ENCODE peak calls at places on chromosomes 12 and 14, in five cellular contexts. One of them, this sample, is unnamed.

GRCh38 chr12:1776139-1776975 is 44.0 kb upstream of the LRTM2 start:
- DNase-seq in H1: no peak
- DNase-seq in NT2/D1: peak
- DNase-seq in HepG2: no peak
- DNase-seq in GM12878: no peak
- DNase-seq in this sample: no peak

GRCh38 chr12:8045952-8046944 is 13.7 kb downstream of the FOXJ2 start:
- DNase-seq in H1: peak
- DNase-seq in NT2/D1: peak
- DNase-seq in HepG2: peak
- DNase-seq in GM12878: no peak
- DNase-seq in this sample: peak

GRCh38 chr14:90518075-90518940 is 121.5 kb downstream of the CALM1 start:
- DNase-seq in H1: no peak
- DNase-seq in NT2/D1: no peak
- DNase-seq in HepG2: no peak
- DNase-seq in GM12878: no peak
- DNase-seq in this sample: no peak

GRCh38 chr14:30195946-30196345 is 268.3 kb upstream of the PRKD1 start:
- DNase-seq in H1: no peak
- DNase-seq in NT2/D1: peak
- DNase-seq in HepG2: no peak
- DNase-seq in GM12878: no peak
- DNase-seq in this sample: no peak

GRCh38 chr12:54701940-54702592 is 53.9 kb upstream of the DCD start:
- DNase-seq in H1: no peak
- DNase-seq in NT2/D1: no peak
- DNase-seq in HepG2: peak
- DNase-seq in GM12878: no peak
- DNase-seq in this sample: peak

GRCh38 chr14:38238881-38239280 is 17.0 kb downstream of the CLEC14A start:
- DNase-seq in H1: no peak
- DNase-seq in NT2/D1: no peak
- DNase-seq in HepG2: no peak
- DNase-seq in GM12878: no peak
- DNase-seq in this sample: no peak

GRCh38 chr12:50313256-50313931 is 30.1 kb upstream of the LIMA1 start:
- DNase-seq in H1: peak
- DNase-seq in NT2/D1: no peak
- DNase-seq in HepG2: no peak
- DNase-seq in GM12878: no peak
- DNase-seq in this sample: no peak

GRCh38 chr12:111211910-111212757 is 156.8 kb downstream of the PHETA1 start:
- DNase-seq in H1: peak
- DNase-seq in NT2/D1: peak
- DNase-seq in HepG2: no peak
- DNase-seq in GM12878: no peak
- DNase-seq in this sample: peak

GRCh38 chr12:111055181-111055880 is 135.0 kb upstream of the MYL2 start:
- DNase-seq in H1: no peak
- DNase-seq in NT2/D1: no peak
- DNase-seq in HepG2: no peak
- DNase-seq in GM12878: no peak
- DNase-seq in this sample: no peak

GRCh38 chr12:13610280-13610679 is 371.1 kb downstream of the GRIN2B start:
- DNase-seq in H1: no peak
- DNase-seq in NT2/D1: no peak
- DNase-seq in HepG2: no peak
- DNase-seq in GM12878: no peak
- DNase-seq in this sample: no peak

GRCh38 chr14:24734917-24735500 is 101.0 kb upstream of the GZMB start:
- DNase-seq in H1: no peak
- DNase-seq in NT2/D1: peak
- DNase-seq in HepG2: peak
- DNase-seq in GM12878: no peak
- DNase-seq in this sample: peak

DNA sequence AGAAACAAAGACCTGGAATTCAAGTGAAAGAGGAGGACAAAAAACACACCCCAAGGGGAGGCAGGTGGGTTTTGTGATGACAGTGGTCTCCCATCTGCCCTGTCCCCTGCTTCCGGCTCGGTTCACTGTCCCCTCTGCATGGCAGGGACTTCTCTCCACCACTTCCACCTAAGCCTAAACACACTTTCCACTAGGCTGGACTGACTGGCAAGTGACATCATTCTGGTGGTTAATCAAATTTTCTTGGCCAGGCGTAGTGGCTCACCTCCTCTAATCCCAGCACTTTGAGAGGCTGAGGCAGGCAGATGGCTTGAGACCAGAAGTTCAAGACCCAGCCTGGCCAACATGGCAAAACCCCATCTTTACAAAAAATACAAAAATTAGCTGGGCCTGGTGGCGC is 11.9 kb downstream of the PLEKHG6 start:
- DNase-seq in H1: no peak
- DNase-seq in NT2/D1: no peak
- DNase-seq in HepG2: no peak
- DNase-seq in GM12878: no peak
- DNase-seq in this sample: no peak
- TF ChIP-seq SUZ12 in H1: no peak
- TF ChIP-seq SUZ12 in NT2/D1: no peak
- TF ChIP-seq SUZ12 in HepG2: no peak
- TF ChIP-seq SUZ12 in GM12878: no peak
- TF ChIP-seq SUZ12 in this sample: no peak

GRCh38 chr14:66039495-66039894 is 446.7 kb upstream of the CCDC196 start:
- DNase-seq in H1: no peak
- DNase-seq in NT2/D1: no peak
- DNase-seq in HepG2: no peak
- DNase-seq in GM12878: no peak
- DNase-seq in this sample: no peak
- TF ChIP-seq SUZ12 in H1: no peak
- TF ChIP-seq SUZ12 in NT2/D1: no peak
- TF ChIP-seq SUZ12 in HepG2: no peak
- TF ChIP-seq SUZ12 in GM12878: no peak
- TF ChIP-seq SUZ12 in this sample: no peak

DNA sequence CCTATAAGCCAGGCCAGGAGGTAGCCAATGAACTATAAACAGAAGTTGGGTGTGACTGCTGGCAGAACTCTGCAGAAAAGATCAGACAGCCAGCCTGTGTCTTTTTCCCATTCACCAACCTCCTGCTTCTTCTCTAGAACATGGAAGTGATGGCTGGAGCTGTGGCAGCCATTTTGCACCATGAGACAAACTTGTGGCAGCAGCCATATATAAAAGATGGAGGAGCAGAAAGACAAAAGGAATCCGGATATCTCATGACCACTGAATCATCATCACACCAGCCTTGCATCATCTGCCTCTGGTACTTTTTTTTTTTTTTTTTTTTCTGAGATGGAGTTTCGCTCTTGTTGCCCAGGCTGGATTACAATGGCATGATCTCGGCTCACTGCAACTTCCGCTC is 8.7 kb downstream of the BEGAIN start:
- DNase-seq in H1: no peak
- DNase-seq in NT2/D1: no peak
- DNase-seq in HepG2: no peak
- DNase-seq in GM12878: no peak
- DNase-seq in this sample: no peak
- TF ChIP-seq SUZ12 in H1: no peak
- TF ChIP-seq SUZ12 in NT2/D1: no peak
- TF ChIP-seq SUZ12 in HepG2: no peak
- TF ChIP-seq SUZ12 in GM12878: no peak
- TF ChIP-seq SUZ12 in this sample: no peak

DNA sequence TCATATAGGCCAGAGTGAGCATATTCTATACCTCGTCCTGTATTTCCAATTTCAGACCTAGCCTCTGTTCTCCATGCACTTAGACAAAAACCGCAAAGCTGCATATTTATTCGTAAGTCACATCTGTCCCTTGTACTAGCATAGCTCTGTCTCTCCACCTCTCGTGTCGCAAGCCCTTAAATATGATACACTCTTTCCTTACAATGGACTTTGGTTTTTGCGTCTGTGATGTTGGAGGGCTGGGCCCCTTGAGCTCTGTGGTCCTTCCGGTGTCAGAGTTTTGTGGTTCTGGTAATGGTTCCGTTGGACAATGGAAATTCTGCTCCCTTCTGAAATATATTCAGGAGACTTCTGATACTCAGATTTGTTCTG is 11.3 kb downstream of the PRKCH start:
- DNase-seq in H1: no peak
- DNase-seq in NT2/D1: no peak
- DNase-seq in HepG2: peak
- DNase-seq in GM12878: no peak
- DNase-seq in this sample: no peak
- TF ChIP-seq SUZ12 in H1: no peak
- TF ChIP-seq SUZ12 in NT2/D1: no peak
- TF ChIP-seq SUZ12 in HepG2: no peak
- TF ChIP-seq SUZ12 in GM12878: no peak
- TF ChIP-seq SUZ12 in this sample: no peak

GRCh38 chr12:20044304-20044703 is 324.0 kb upstream of the PDE3A start:
- DNase-seq in H1: no peak
- DNase-seq in NT2/D1: no peak
- DNase-seq in HepG2: no peak
- DNase-seq in GM12878: no peak
- DNase-seq in this sample: no peak

GRCh38 chr12:20050166-20050565 is 318.2 kb upstream of the PDE3A start:
- DNase-seq in H1: no peak
- DNase-seq in NT2/D1: no peak
- DNase-seq in HepG2: no peak
- DNase-seq in GM12878: no peak
- DNase-seq in this sample: no peak

GRCh38 chr12:20040844-20041243 is 327.5 kb upstream of the PDE3A start:
- DNase-seq in H1: no peak
- DNase-seq in NT2/D1: no peak
- DNase-seq in HepG2: no peak
- DNase-seq in GM12878: no peak
- DNase-seq in this sample: no peak

GRCh38 chr12:20040194-20040593 is 328.1 kb upstream of the PDE3A start:
- DNase-seq in H1: no peak
- DNase-seq in NT2/D1: no peak
- DNase-seq in HepG2: no peak
- DNase-seq in GM12878: no peak
- DNase-seq in this sample: no peak

GRCh38 chr12:20044836-20045235 is 323.5 kb upstream of the PDE3A start:
- DNase-seq in H1: no peak
- DNase-seq in NT2/D1: no peak
- DNase-seq in HepG2: no peak
- DNase-seq in GM12878: no peak
- DNase-seq in this sample: no peak
- TF ChIP-seq SUZ12 in H1: no peak
- TF ChIP-seq SUZ12 in NT2/D1: no peak
- TF ChIP-seq SUZ12 in HepG2: no peak
- TF ChIP-seq SUZ12 in GM12878: no peak
- TF ChIP-seq SUZ12 in this sample: no peak

DNA sequence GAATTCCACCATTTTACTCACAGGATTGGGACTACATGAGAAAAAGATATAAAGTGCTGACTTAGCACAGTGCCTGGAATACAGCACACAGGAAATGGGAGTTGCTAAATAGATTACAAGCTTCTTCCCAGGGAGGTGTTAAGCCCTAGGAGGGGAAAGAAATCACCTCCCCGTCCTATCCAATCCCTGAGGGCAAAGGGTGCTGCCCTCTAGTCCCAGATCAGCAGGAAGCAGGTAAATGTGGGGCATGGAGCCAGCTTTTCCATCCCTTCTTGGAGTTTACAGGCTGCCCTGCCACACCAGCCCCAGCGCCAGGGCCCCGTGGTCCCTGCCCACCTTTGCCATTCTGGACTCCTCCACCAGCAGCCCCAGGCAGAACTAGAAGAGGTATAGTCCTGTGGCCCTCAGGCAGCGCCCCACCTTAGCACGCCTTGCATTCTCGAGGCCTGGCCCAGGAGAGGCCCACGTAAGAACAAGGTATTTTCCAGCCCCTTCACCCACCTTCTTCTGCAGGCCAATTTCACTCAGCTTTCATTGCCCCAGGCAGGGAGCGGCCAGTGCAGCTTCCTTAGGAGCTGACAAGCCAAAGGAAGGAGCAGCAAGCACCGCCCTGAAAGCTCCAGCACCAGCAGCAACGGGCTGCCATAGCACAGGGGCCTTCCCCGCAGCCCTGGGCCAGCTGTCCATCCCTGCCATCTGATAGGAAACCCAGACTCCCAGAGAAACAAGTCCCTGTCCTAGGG is 28.8 kb upstream of the RPLP0 start:
- DNase-seq in H1: no peak
- DNase-seq in NT2/D1: no peak
- DNase-seq in HepG2: no peak
- DNase-seq in GM12878: no peak
- DNase-seq in this sample: no peak
- TF ChIP-seq SUZ12 in H1: no peak
- TF ChIP-seq SUZ12 in NT2/D1: no peak
- TF ChIP-seq SUZ12 in HepG2: no peak
- TF ChIP-seq SUZ12 in GM12878: no peak
- TF ChIP-seq SUZ12 in this sample: no peak

GRCh38 chr12:113242018-113242418 is 20.8 kb downstream of the TPCN1 start:
- DNase-seq in H1: no peak
- DNase-seq in NT2/D1: no peak
- DNase-seq in HepG2: no peak
- DNase-seq in GM12878: no peak
- DNase-seq in this sample: no peak
- TF ChIP-seq SUZ12 in H1: no peak
- TF ChIP-seq SUZ12 in NT2/D1: no peak
- TF ChIP-seq SUZ12 in HepG2: no peak
- TF ChIP-seq SUZ12 in GM12878: no peak
- TF ChIP-seq SUZ12 in this sample: no peak